ENCODE peak calls at places on chromosome 15, in ten cellular contexts. R is effector CD4-positive, alpha-beta T cell; S is endothelial cell; G is GM03348; D is NCI-H82; T is cardiac muscle cell; C is EH; Q is neural progenitor cell; F is pancreas; I is dermis blood vessel endothelial cell. M is an unnamed sample.

GRCh38 chr15:71333839-71334238 is 218.6 kb downstream of the THSD4 start:
- DNase-seq in R (no peak), S (no peak), G (peak), D (no peak), T (no peak), C (peak), Q (no peak), F (no peak), I (no peak), M (no peak)

GRCh38 chr15:80154336-80154735 is 1.5 kb downstream of the FAH start:
- DNase-seq in R (no peak), S (no peak), G (no peak), D (no peak), T (peak), C (peak), Q (peak), F (no peak), I (no peak), M (no peak)

GRCh38 chr15:40192942-40193341 is 32.1 kb downstream of the BUB1B start:
- DNase-seq in R (no peak), S (no peak), G (peak), D (no peak), T (no peak), C (peak), Q (no peak), F (no peak), I (peak), M (no peak)

GRCh38 chr15:38996111-38996541 is 431.5 kb upstream of the RASGRP1 start:
- DNase-seq in R (no peak), S (no peak), G (peak), D (no peak), T (no peak), C (peak), Q (no peak), F (no peak), I (peak), M (no peak)

GRCh38 chr15:64460737-64461576 is 579 bp downstream of the ZNF609 start:
- DNase-seq in R (peak), S (peak), G (peak), D (peak), T (peak), C (peak), Q (peak), F (peak), I (peak), M (peak)

GRCh38 chr15:40234783-40235182 is 4.1 kb upstream of the PAK6 start:
- DNase-seq in R (no peak), S (no peak), G (no peak), D (peak), T (no peak), C (no peak), Q (no peak), F (no peak), I (no peak), M (no peak)

GRCh38 chr15:58988011-58988785 is 735 bp downstream of the RNF111 start:
- DNase-seq in R (peak), S (peak), G (peak), D (peak), T (peak), C (peak), Q (peak), F (peak), I (peak), M (peak)

GRCh38 chr15:91522609-91523332 is 330.7 kb upstream of the SLCO3A1 start:
- DNase-seq in R (no peak), S (no peak), G (peak), D (peak), T (no peak), C (peak), Q (peak), F (no peak), I (no peak), M (no peak)

GRCh38 chr15:27222479-27222878 is 251.5 kb downstream of the GABRG3 start:
- DNase-seq in R (no peak), S (no peak), G (no peak), D (no peak), T (no peak), C (no peak), Q (no peak), F (no peak), I (no peak), M (no peak)

GRCh38 chr15:35519536-35520149 is 26.3 kb downstream of the DPH6 start:
- DNase-seq in R (no peak), S (peak), G (peak), D (peak), T (peak), C (peak), Q (peak), F (no peak), I (peak), M (no peak)

GRCh38 chr15:45106002-45106790 is 7.8 kb downstream of the DUOX2 start:
- DNase-seq in R (no peak), S (no peak), G (no peak), D (no peak), T (no peak), C (no peak), Q (no peak), F (no peak), I (no peak), M (peak)

GRCh38 chr15:74826372-74826819 is at the start of gene CPLX3:
- DNase-seq in R (peak), S (peak), G (peak), D (peak), T (peak), C (peak), Q (peak), F (peak), I (peak), M (peak)

GRCh38 chr15:79192462-79193036 is 90.0 kb upstream of the ANKRD34C start:
- DNase-seq in R (no peak), S (no peak), G (peak), D (peak), T (peak), C (peak), Q (no peak), F (no peak), I (no peak), M (no peak)

GRCh38 chr15:63172376-63173115 is 15.3 kb upstream of the RPS27L start:
- DNase-seq in R (no peak), S (no peak), G (no peak), D (peak), T (peak), C (no peak), Q (peak), F (no peak), I (no peak), M (no peak)

M was measured in aorta.